ENCODE peak calls at places on chromosome 10, in four cellular contexts. D is neuronal stem cell, U is H1, W is mesenchymal stem cell. B is an unnamed sample.

GRCh38 chr10:16828731-16829175 is 11.5 kb upstream of the RSU1 start:
- DNase-seq in D (no peak), W (peak; percentile 71), U (no peak), B (no peak)

GRCh38 chr10:14648936-14649335 is 125.8 kb downstream of the FAM107B start:
- DNase-seq in D (no peak), W (no peak), U (no peak), B (no peak)

GRCh38 chr10:1158066-1158465 is 101.9 kb downstream of the WDR37 start:
- DNase-seq in W (no peak), D (no peak), U (no peak), B (no peak)

GRCh38 chr10:120336910-120337540 is 120.0 kb upstream of the PLPP4 start:
- DNase-seq in D (peak; percentile 67), W (peak; percentile 24), U (peak; percentile 87), B (peak; percentile 67)

GRCh38 chr10:63630928-63631685 is 109.9 kb downstream of the REEP3 start:
- DNase-seq in U (no peak), D (no peak), W (no peak), B (no peak)

GRCh38 chr10:108544500-108545120 is 1378.7 kb downstream of the XPNPEP1 start:
- DNase-seq in W (peak; percentile 53), U (peak; percentile 83), D (peak; percentile 57), B (peak; percentile 76)

GRCh38 chr10:121610798-121611325 is 12.6 kb upstream of the FGFR2 start:
- DNase-seq in W (no peak), D (no peak), U (no peak), B (no peak)

GRCh38 chr10:103843854-103844567 is 11.4 kb downstream of the SH3PXD2A start:
- DNase-seq in U (no peak), D (no peak), W (no peak), B (no peak)

GRCh38 chr10:48461623-48462481 is 143.0 kb downstream of the ARHGAP22 start:
- DNase-seq in U (no peak), W (no peak), D (no peak), B (no peak)

GRCh38 chr10:13717571-13717935 is 130.8 kb downstream of the PRPF18 start:
- DNase-seq in W (no peak), D (no peak), U (no peak), B (no peak)

GRCh38 chr10:102352066-102352715 is 43.3 kb upstream of the NFKB2 start:
- DNase-seq in D (peak; percentile 68), W (peak; percentile 68), U (peak; percentile 86), B (peak; percentile 55)

GRCh38 chr10:100346765-100347567 is at the start of gene SCD:
- DNase-seq in W (peak; percentile 98), U (peak; percentile 86), D (peak; percentile 92), B (peak; percentile 97)
- H2BK12ac ChIP-seq in W (peak within 1 kb of the TSS; percentile 97), U (peak within 1 kb of the TSS; percentile 53), D (peak within 1 kb of the TSS; percentile 60), B (no peak within 1 kb of the TSS)

GRCh38 chr10:89887830-89888229 is 186.4 kb downstream of the KIF20B start:
- DNase-seq in U (no peak), W (no peak), D (no peak), B (no peak)
- H3K9ac ChIP-seq in U (no peak overlapping the region), W (peak overlapping the region; percentile 24), D (no peak overlapping the region), B (no peak overlapping the region)

GRCh38 chr10:3427846-3428442 is 255.4 kb upstream of the PITRM1 start:
- DNase-seq in D (no peak), W (no peak), U (no peak), B (no peak)
- H2BK15ac ChIP-seq in D (no peak overlapping the region), W (no peak overlapping the region), U (no peak overlapping the region), B (no peak overlapping the region)

DNA sequence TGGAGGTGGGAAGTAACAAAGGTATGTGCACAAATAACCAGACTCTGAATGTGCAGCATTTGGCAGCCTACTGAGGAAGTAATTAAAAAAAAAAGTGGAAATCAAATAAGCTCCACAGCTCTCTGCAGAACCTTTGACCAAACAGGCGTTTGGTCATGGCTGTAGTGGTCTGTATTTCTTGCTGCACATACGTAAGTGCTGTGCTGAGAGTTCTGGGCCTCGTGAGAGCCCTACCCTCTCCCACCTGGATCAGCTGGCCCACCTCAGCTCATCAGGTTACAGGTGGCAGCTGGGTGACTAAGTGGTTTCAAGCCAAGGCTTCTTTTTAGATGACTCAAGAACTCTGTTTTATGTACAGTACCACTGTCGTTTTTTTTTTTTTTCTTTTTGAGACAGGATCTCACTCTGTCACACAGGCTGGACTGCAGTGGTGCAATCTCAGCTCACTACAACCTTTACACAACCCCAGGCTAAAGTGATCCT is 178.2 kb upstream of the KLF6 start:
- DNase-seq in D (no peak), U (no peak), W (no peak), B (no peak)
- H2BK12ac ChIP-seq in D (no peak overlapping the region), U (no peak overlapping the region), W (no peak overlapping the region), B (no peak overlapping the region)

DNA sequence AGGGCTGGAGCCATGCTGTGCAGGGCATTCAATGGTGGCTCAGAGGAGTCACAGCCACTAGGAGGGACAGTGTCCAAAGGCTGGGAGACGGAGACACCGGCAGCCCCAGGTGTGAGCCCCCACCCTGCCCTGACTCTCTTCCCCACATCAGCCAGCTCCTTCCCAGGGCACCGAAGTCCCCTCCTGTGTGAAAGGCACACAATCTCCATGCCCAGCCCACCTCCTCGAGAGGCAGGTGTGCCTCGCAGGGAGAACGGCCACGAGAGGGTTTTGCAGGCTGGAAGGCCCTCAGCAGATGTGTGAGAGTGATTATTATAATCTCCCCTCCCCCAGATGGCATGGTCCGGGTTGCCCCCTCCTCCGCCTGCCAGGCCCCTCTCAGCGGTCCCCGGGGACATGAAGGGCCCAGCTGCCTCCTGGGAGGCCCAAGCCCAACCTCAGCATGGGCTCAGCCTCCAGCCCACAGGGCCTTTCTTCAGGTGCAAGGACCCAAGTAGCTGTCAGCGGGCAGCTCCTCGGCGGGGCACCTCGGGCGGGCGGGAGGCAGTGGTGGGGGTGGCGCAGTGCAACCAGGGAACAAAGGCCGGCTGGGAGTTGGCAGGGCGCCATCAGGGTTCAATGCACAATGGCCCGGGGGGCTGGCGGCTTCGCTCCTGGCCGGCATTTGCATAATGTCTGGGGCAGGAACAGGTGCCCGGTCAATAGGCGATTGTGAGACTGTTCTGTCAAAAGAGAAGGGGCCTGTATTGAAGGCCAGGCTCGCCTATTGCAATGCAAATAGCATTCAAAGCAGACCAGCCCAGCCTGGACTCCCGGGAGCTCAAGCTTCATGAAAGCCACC is 155.3 kb upstream of the ZMIZ1 start:
- DNase-seq in D (peak; percentile 73), W (no peak), U (peak; percentile 72), B (peak; percentile 68)
- H3K9ac ChIP-seq in D (peak overlapping the region; percentile 17), W (no peak overlapping the region), U (no peak overlapping the region), B (no peak overlapping the region)

GRCh38 chr10:86970152-86970886 is 2.0 kb downstream of the ADIRF start:
- DNase-seq in D (no peak), U (peak; percentile 70), W (peak; percentile 76), B (peak; percentile 76)
- H2BK15ac ChIP-seq in D (peak overlapping the region; percentile 90), U (no peak overlapping the region), W (peak overlapping the region; percentile 82), B (no peak overlapping the region)

GRCh38 chr10:100043796-100044195 is 34.0 kb upstream of the DNMBP start:
- DNase-seq in U (no peak), D (no peak), W (peak; percentile 98), B (no peak)
- H2BK12ac ChIP-seq in U (peak overlapping the region; percentile 5), D (no peak overlapping the region), W (peak overlapping the region; percentile 25), B (no peak overlapping the region)

GRCh38 chr10:33193867-33194521 is 140.5 kb downstream of the NRP1 start:
- DNase-seq in W (peak; percentile 48), U (no peak), D (no peak), B (no peak)
- H3K9ac ChIP-seq in W (peak overlapping the region; percentile 73), U (no peak overlapping the region), D (no peak overlapping the region), B (no peak overlapping the region)

B was measured in H9.